ENCODE peak calls at places on chromosomes 2 and 18, in eight cellular contexts. W is SJCRH30; U is progenitor cell of endocrine pancreas; L is T-cell; A is T-helper 1 cell; Y is GM23248; S is NCI-H460; R is CD8-positive, alpha-beta memory T cell. V is an unnamed sample.

GRCh38 chr18:33440011-33440383 is 524 bp downstream of the CCDC178 start:
- DNase-seq in U (peak; percentile 30), Y (peak; percentile 65), L (no peak), W (peak; percentile 24), A (no peak), S (peak; percentile 32), R (no peak), V (no peak)

GRCh38 chr2:196279496-196279895 is 108.1 kb upstream of the STK17B start:
- DNase-seq in A (no peak), L (no peak), U (no peak), R (no peak), W (no peak), S (no peak), Y (peak; percentile 44), V (no peak)

GRCh38 chr2:17429130-17429529 is 89.1 kb downstream of the RAD51AP2 start:
- DNase-seq in W (no peak), A (no peak), Y (peak; percentile 70), L (no peak), S (no peak), U (no peak), R (no peak), V (no peak)

GRCh38 chr2:63486861-63487290 is 101.4 kb downstream of the WDPCP start:
- DNase-seq in A (no peak), Y (no peak), S (no peak), L (no peak), W (peak; percentile 55), U (no peak), R (no peak), V (no peak)

GRCh38 chr2:85601771-85602475 is 575 bp downstream of the TMEM150A start:
- DNase-seq in R (peak; percentile 47), A (no peak), Y (peak; percentile 79), W (peak; percentile 40), L (no peak), U (no peak), S (no peak), V (no peak)

GRCh38 chr2:160394153-160394552 is 99.5 kb downstream of the RBMS1 start:
- DNase-seq in U (no peak), L (no peak), R (no peak), W (no peak), Y (no peak), S (no peak), A (no peak), V (no peak)

GRCh38 chr2:114265256-114265655 is 177.2 kb upstream of the DPP10 start:
- DNase-seq in Y (no peak), R (no peak), S (no peak), W (peak; percentile 89), L (no peak), U (no peak), A (no peak), V (no peak)

GRCh38 chr18:75290737-75291358 is 80.3 kb downstream of the TSHZ1 start:
- DNase-seq in W (no peak), S (no peak), Y (no peak), U (no peak), L (no peak), A (no peak), R (no peak), V (no peak)

GRCh38 chr2:62724886-62725711 is 19.6 kb downstream of the EHBP1 start:
- DNase-seq in L (no peak), U (no peak), S (no peak), W (no peak), Y (no peak), A (no peak), R (peak; percentile 56), V (peak; percentile 26)

GRCh38 chr2:71612581-71613520 is 159.5 kb downstream of the DYSF start:
- DNase-seq in W (no peak), L (peak; percentile 21), A (no peak), U (no peak), R (peak; percentile 11), S (no peak), Y (no peak), V (no peak)

GRCh38 chr2:163665817-163666216 is 70.0 kb downstream of the FIGN start:
- DNase-seq in U (no peak), S (no peak), W (no peak), R (no peak), Y (peak; percentile 37), A (no peak), L (no peak), V (no peak)

GRCh38 chr2:224357098-224357901 is 44.6 kb downstream of the FAM124B start:
- DNase-seq in S (peak; percentile 63), W (peak; percentile 86), L (peak; percentile 31), A (peak; percentile 54), R (peak; percentile 61), U (peak; percentile 35), Y (peak; percentile 74), V (peak; percentile 55)

GRCh38 chr2:109125595-109126500 is 3.2 kb upstream of the SH3RF3 start:
- DNase-seq in U (no peak), W (peak; percentile 44), A (no peak), R (no peak), S (no peak), Y (peak; percentile 95), L (no peak), V (no peak)

GRCh38 chr2:157257312-157258252 is at the start of gene GALNT5:
- DNase-seq in U (no peak), W (peak; percentile 38), L (no peak), R (no peak), Y (peak; percentile 86), S (no peak), A (no peak), V (no peak)

GRCh38 chr2:226524381-226524843 is 275.2 kb downstream of the IRS1 start:
- DNase-seq in U (no peak), Y (peak; percentile 78), R (no peak), A (no peak), L (no peak), S (peak; percentile 24), W (peak; percentile 24), V (no peak)

GRCh38 chr2:230416061-230416721 is at the start of gene SP100:
- DNase-seq in U (no peak), A (peak; percentile 63), L (peak; percentile 78), R (peak; percentile 89), S (peak; percentile 76), Y (peak; percentile 93), W (peak; percentile 62), V (peak; percentile 70)

GRCh38 chr2:120783371-120783791 is 47.7 kb downstream of the GLI2 start:
- DNase-seq in U (no peak), Y (peak; percentile 43), W (peak; percentile 55), R (no peak), S (no peak), A (no peak), L (no peak), V (no peak)

GRCh38 chr2:233389601-233390125 is 35.4 kb downstream of the DGKD start:
- DNase-seq in L (no peak), Y (no peak), A (no peak), W (no peak), U (no peak), S (no peak), R (no peak), V (no peak)

GRCh38 chr2:144999040-144999875 is 479.3 kb upstream of the ZEB2 start:
- DNase-seq in L (no peak), A (no peak), U (no peak), S (no peak), W (peak; percentile 33), R (no peak), Y (no peak), V (no peak)

GRCh38 chr2:46114981-46115380 is 182.2 kb upstream of the EPAS1 start:
- DNase-seq in R (no peak), U (no peak), A (no peak), W (peak; percentile 17), Y (no peak), L (no peak), S (peak; percentile 45), V (no peak)

GRCh38 chr18:55489034-55489741 is 98.8 kb downstream of the TCF4 start:
- DNase-seq in R (no peak), A (no peak), L (no peak), Y (no peak), S (no peak), W (no peak), U (no peak), V (no peak)

GRCh38 chr2:226080323-226080722 is 680.8 kb downstream of the NYAP2 start:
- DNase-seq in A (no peak), U (no peak), L (no peak), S (no peak), W (no peak), R (no peak), Y (peak; percentile 40), V (no peak)

GRCh38 chr2:1528273-1529064 is 115.2 kb downstream of the TPO start:
- DNase-seq in U (no peak), W (no peak), Y (no peak), S (no peak), A (no peak), L (no peak), R (no peak), V (no peak)

GRCh38 chr2:63588385-63589147 is at the start of the genes MDH1 and WDPCP:
- DNase-seq in Y (peak; percentile 99), W (peak; percentile 99), R (peak; percentile 97), L (peak; percentile 98), A (peak; percentile 96), S (peak; percentile 98), U (peak; percentile 76), V (peak; percentile 87)

GRCh38 chr2:105407946-105408743 is 9.3 kb upstream of the FHL2 start:
- DNase-seq in R (no peak), S (no peak), W (no peak), Y (no peak), U (no peak), L (no peak), A (no peak), V (no peak)

V was measured in effector memory CD8-positive, alpha-beta T cell.